ENCODE peak calls at places on chromosomes 11 and 22, in six cellular contexts. I is midbrain; C is left ventricle myocardium inferior; H is activated CD8-positive, alpha-beta memory T cell treated with anti-CD3 and anti-CD28 coated beads, Interleukin-2, amount 50 U/mL, for 48 hours; V is naive thymus-derived CD8-positive, alpha-beta T cell; K is neuronal stem cell. D is an unnamed sample.

GRCh38 chr22:48451891-48452290 is 1375.8 kb downstream of the BRD1 start:
- DNase-seq in I (no peak), C (no peak), H (no peak), V (no peak), K (no peak), D (no peak)

GRCh38 chr11:77569046-77569445 is 20.7 kb upstream of the AQP11 start:
- DNase-seq in I (no peak), C (no peak), H (no peak), V (no peak), K (no peak), D (peak; percentile 68)

GRCh38 chr11:114738954-114739353 is 60.6 kb downstream of the NXPE2 start:
- DNase-seq in I (peak; percentile 26), C (no peak), H (peak; percentile 62), V (peak; percentile 4), K (peak; percentile 21), D (no peak)

GRCh38 chr11:87180743-87181142 is 143.0 kb downstream of the TMEM135 start:
- DNase-seq in I (no peak), C (no peak), H (no peak), V (no peak), K (no peak), D (no peak)

GRCh38 chr11:130215531-130216220 is 56.1 kb downstream of the ST14 start:
- DNase-seq in I (no peak), C (no peak), H (peak; percentile 42), V (no peak), K (no peak), D (peak; percentile 80)

GRCh38 chr11:131423715-131424114 is 53.3 kb downstream of the NTM start:
- DNase-seq in I (no peak), C (no peak), H (no peak), V (no peak), K (no peak), D (no peak)

GRCh38 chr11:88689548-88690240 is 352.2 kb upstream of the CTSC start:
- DNase-seq in I (no peak), C (no peak), H (no peak), V (no peak), K (no peak), D (no peak)

GRCh38 chr11:15199693-15200092 is 85.0 kb downstream of the INSC start:
- DNase-seq in I (no peak), C (peak; percentile 58), H (no peak), V (no peak), K (no peak), D (no peak)

GRCh38 chr11:82043316-82043715 is 690.3 kb downstream of the FAM181B start:
- DNase-seq in I (no peak), C (no peak), H (no peak), V (no peak), K (no peak), D (no peak)

GRCh38 chr11:12187399-12187798 is 77.0 kb downstream of the MICAL2 start:
- DNase-seq in I (no peak), C (no peak), H (peak; percentile 80), V (no peak), K (no peak), D (no peak)

GRCh38 chr11:72727521-72727920 is 24.7 kb downstream of the ARAP1 start:
- DNase-seq in I (no peak), C (no peak), H (no peak), V (no peak), K (no peak), D (no peak)

GRCh38 chr11:11733246-11733763 is 108.5 kb upstream of the USP47 start:
- DNase-seq in I (no peak), C (no peak), H (no peak), V (no peak), K (no peak), D (no peak)

GRCh38 chr11:119625206-119625988 is 103.6 kb downstream of the NECTIN1 start:
- DNase-seq in I (no peak), C (no peak), H (no peak), V (no peak), K (no peak), D (no peak)

GRCh38 chr11:27563201-27563600 is 56.6 kb upstream of the LIN7C start:
- DNase-seq in I (no peak), C (no peak), H (no peak), V (no peak), K (no peak), D (no peak)

GRCh38 chr22:33400061-33400840 is 342.1 kb upstream of the SYN3 start:
- DNase-seq in I (no peak), C (no peak), H (no peak), V (no peak), K (no peak), D (no peak)

GRCh38 chr11:28072321-28072720 is 35.6 kb downstream of the KIF18A start:
- DNase-seq in I (no peak), C (no peak), H (no peak), V (no peak), K (no peak), D (no peak)

GRCh38 chr11:82494988-82495432 is 238.7 kb downstream of the FAM181B start:
- DNase-seq in I (no peak), C (no peak), H (no peak), V (no peak), K (no peak), D (no peak)

GRCh38 chr11:125140251-125140650 is 24.3 kb upstream of the PKNOX2 start:
- DNase-seq in I (no peak), C (no peak), H (no peak), V (no peak), K (no peak), D (no peak)

GRCh38 chr22:45502215-45503070 is at the start of gene FBLN1:
- DNase-seq in I (peak; percentile 18), C (peak; percentile 65), H (no peak), V (no peak), K (peak; percentile 85), D (no peak)

GRCh38 chr11:21390430-21390829 is 721.0 kb downstream of the NELL1 start:
- DNase-seq in I (no peak), C (no peak), H (no peak), V (no peak), K (no peak), D (no peak)

GRCh38 chr22:41668971-41669911 is 19.4 kb downstream of the SNU13 start:
- DNase-seq in I (no peak), C (no peak), H (no peak), V (no peak), K (no peak), D (no peak)

GRCh38 chr11:17291710-17292109 is 15.2 kb downstream of the NUCB2 start:
- DNase-seq in I (no peak), C (no peak), H (no peak), V (no peak), K (no peak), D (no peak)

GRCh38 chr11:76151561-76152085 is 54.7 kb downstream of the WNT11 start:
- DNase-seq in I (no peak), C (no peak), H (no peak), V (no peak), K (no peak), D (no peak)

GRCh38 chr11:102172127-102172848 is 62.0 kb downstream of the YAP1 start:
- DNase-seq in I (no peak), C (no peak), H (no peak), V (no peak), K (no peak), D (no peak)

D was measured in osteocyte.